ENCODE peak calls at places on chromosome 10, in ten cellular contexts. B, E, X, O, J, I, R, L, Z and Q are unnamed samples.

GRCh38 chr10:110569120-110569519 is 1.6 kb downstream of the SMC3 start:
- DNase-seq in B (no peak), E (no peak), X (no peak), O (no peak), J (no peak), I (no peak), R (no peak), L (no peak), Z (no peak), Q (no peak)

GRCh38 chr10:82383350-82383749 is 508.4 kb downstream of the NRG3 start:
- DNase-seq in B (no peak), E (no peak), X (no peak), O (no peak), J (no peak), I (no peak), R (no peak), L (no peak), Z (no peak), Q (no peak)

GRCh38 chr10:118506835-118507234 is 88.6 kb downstream of the PRLHR start:
- DNase-seq in B (no peak), E (no peak), X (no peak), O (no peak), J (no peak), I (no peak), R (no peak), L (no peak), Z (no peak), Q (peak)

GRCh38 chr10:7478727-7479457 is 68.1 kb upstream of the SFMBT2 start:
- DNase-seq in B (no peak), E (no peak), X (no peak), O (no peak), J (no peak), I (no peak), R (no peak), L (no peak), Z (no peak), Q (no peak)

GRCh38 chr10:52951819-52952218 is 179.2 kb upstream of the MBL2 start:
- DNase-seq in B (peak), E (no peak), X (no peak), O (peak), J (peak), I (no peak), R (no peak), L (peak), Z (no peak), Q (no peak)

GRCh38 chr10:50385610-50386009 is 134.3 kb upstream of the ASAH2 start:
- DNase-seq in B (no peak), E (no peak), X (no peak), O (no peak), J (no peak), I (no peak), R (peak), L (peak), Z (no peak), Q (no peak)

GRCh38 chr10:69632516-69633199 is 2.6 kb downstream of the FAM241B start:
- DNase-seq in B (no peak), E (no peak), X (no peak), O (no peak), J (no peak), I (no peak), R (no peak), L (peak), Z (no peak), Q (peak)

GRCh38 chr10:68562666-68563522 is 2.8 kb downstream of the TET1 start:
- DNase-seq in B (no peak), E (no peak), X (no peak), O (peak), J (no peak), I (no peak), R (no peak), L (peak), Z (no peak), Q (no peak)

GRCh38 chr10:127997241-127997640 is 90.3 kb downstream of the PTPRE start:
- DNase-seq in B (no peak), E (no peak), X (no peak), O (no peak), J (no peak), I (no peak), R (no peak), L (no peak), Z (no peak), Q (no peak)

GRCh38 chr10:133460208-133460769 is 6.5 kb downstream of the SCART1 start:
- DNase-seq in B (no peak), E (no peak), X (no peak), O (no peak), J (no peak), I (no peak), R (no peak), L (no peak), Z (no peak), Q (peak)

GRCh38 chr10:132613566-132614348 is 76.2 kb downstream of the INPP5A start:
- DNase-seq in B (no peak), E (no peak), X (no peak), O (no peak), J (no peak), I (no peak), R (no peak), L (no peak), Z (no peak), Q (no peak)

GRCh38 chr10:63156236-63156635 is 23.1 kb downstream of the NRBF2 start:
- DNase-seq in B (no peak), E (no peak), X (no peak), O (no peak), J (no peak), I (no peak), R (no peak), L (peak), Z (no peak), Q (no peak)

GRCh38 chr10:30215131-30215530 is 133.9 kb downstream of the MTPAP start:
- DNase-seq in B (no peak), E (no peak), X (no peak), O (no peak), J (no peak), I (no peak), R (no peak), L (peak), Z (no peak), Q (no peak)

GRCh38 chr10:49585387-49585786 is 24.7 kb upstream of the SLC18A3 start:
- DNase-seq in B (no peak), E (no peak), X (no peak), O (no peak), J (no peak), I (no peak), R (no peak), L (peak), Z (no peak), Q (no peak)

GRCh38 chr10:13795653-13796555 is 209.1 kb downstream of the PRPF18 start:
- DNase-seq in B (no peak), E (no peak), X (no peak), O (no peak), J (no peak), I (no peak), R (no peak), L (no peak), Z (no peak), Q (no peak)

GRCh38 chr10:62652114-62652513 is 152.4 kb upstream of the ADO start:
- DNase-seq in B (no peak), E (no peak), X (no peak), O (no peak), J (no peak), I (no peak), R (no peak), L (peak), Z (no peak), Q (peak)

GRCh38 chr10:117399341-117400196 is 24.3 kb upstream of the PDZD8 start:
- DNase-seq in B (no peak), E (no peak), X (no peak), O (no peak), J (no peak), I (no peak), R (no peak), L (no peak), Z (no peak), Q (no peak)

GRCh38 chr10:59675812-59676211 is 33.8 kb downstream of the SLC16A9 start:
- DNase-seq in B (no peak), E (no peak), X (no peak), O (no peak), J (no peak), I (no peak), R (no peak), L (peak), Z (no peak), Q (no peak)

GRCh38 chr10:36349445-36350063 is 707.5 kb upstream of the FZD8 start:
- DNase-seq in B (no peak), E (no peak), X (no peak), O (peak), J (no peak), I (peak), R (no peak), L (peak), Z (no peak), Q (no peak)

GRCh38 chr10:78320416-78320815 is 286.8 kb downstream of the RPS24 start:
- DNase-seq in B (no peak), E (no peak), X (no peak), O (no peak), J (no peak), I (no peak), R (no peak), L (no peak), Z (peak), Q (no peak)

GRCh38 chr10:75742355-75742754 is 310.9 kb downstream of the LRMDA start:
- DNase-seq in B (no peak), E (no peak), X (no peak), O (no peak), J (no peak), I (no peak), R (no peak), L (no peak), Z (no peak), Q (no peak)

GRCh38 chr10:49837096-49837495 is 75.0 kb upstream of the OGDHL start:
- DNase-seq in B (no peak), E (no peak), X (no peak), O (no peak), J (no peak), I (no peak), R (no peak), L (peak), Z (no peak), Q (no peak)

GRCh38 chr10:6743291-6743849 is 163.3 kb upstream of the PRKCQ start:
- DNase-seq in B (no peak), E (no peak), X (no peak), O (no peak), J (no peak), I (no peak), R (no peak), L (no peak), Z (no peak), Q (no peak)

GRCh38 chr10:22253578-22253882 is 35.7 kb upstream of the EBLN1 start:
- DNase-seq in B (peak), E (no peak), X (peak), O (no peak), J (peak), I (no peak), R (no peak), L (no peak), Z (no peak), Q (no peak)

GRCh38 chr10:33151344-33151864 is 183.1 kb downstream of the NRP1 start:
- DNase-seq in B (no peak), E (no peak), X (no peak), O (no peak), J (no peak), I (no peak), R (no peak), L (no peak), Z (no peak), Q (no peak)

GRCh38 chr10:24617771-24618396 is 105.8 kb downstream of the ARHGAP21 start:
- DNase-seq in B (peak), E (peak), X (peak), O (peak), J (peak), I (peak), R (no peak), L (peak), Z (peak), Q (no peak)

GRCh38 chr10:113267616-113268015 is 285.2 kb upstream of the HABP2 start:
- DNase-seq in B (no peak), E (no peak), X (no peak), O (no peak), J (no peak), I (no peak), R (no peak), L (peak), Z (no peak), Q (no peak)

GRCh38 chr10:22599048-22599561 is 115.3 kb downstream of the PIP4K2A start:
- DNase-seq in B (no peak), E (no peak), X (no peak), O (peak), J (no peak), I (no peak), R (no peak), L (peak), Z (peak), Q (no peak)